ENCODE peak calls at places on chromosomes 12 and 14, in eight cellular contexts. G is HFF-Myc; R is ovary; X is GM06990; H is GM12865; Z is CD8-positive, alpha-beta T cell; L is lower lobe of right lung; D is pancreas. F is an unnamed sample.

GRCh38 chr14:85401396-85401795 is 128.5 kb upstream of the FLRT2 start:
- DNase-seq in D (no peak), R (no peak), L (no peak), G (no peak), H (no peak), Z (no peak), X (no peak), F (no peak)

GRCh38 chr12:116759783-116760581 is 21.9 kb downstream of the RNFT2 start:
- DNase-seq in Z (no peak), R (no peak), D (no peak), X (no peak), H (no peak), G (no peak), L (no peak), F (no peak)

GRCh38 chr12:48110691-48111315 is 4.9 kb upstream of the SENP1 start:
- DNase-seq in D (no peak), X (no peak), R (no peak), L (no peak), Z (no peak), G (no peak), H (no peak), F (peak; percentile 8)

GRCh38 chr14:54366726-54367707 is 29.8 kb upstream of the CDKN3 start:
- DNase-seq in H (peak; percentile 58), Z (peak; percentile 13), D (no peak), X (no peak), G (no peak), L (no peak), R (no peak), F (peak; percentile 49)

GRCh38 chr12:96033549-96034389 is 1.6 kb downstream of the LTA4H start:
- DNase-seq in R (no peak), H (no peak), D (no peak), L (no peak), G (no peak), Z (no peak), X (no peak), F (no peak)

GRCh38 chr12:20629414-20630156 is 65.5 kb upstream of the SLCO1C1 start:
- DNase-seq in L (no peak), Z (no peak), X (no peak), G (no peak), H (no peak), D (peak; percentile 25), R (peak; percentile 20), F (peak; percentile 32)

GRCh38 chr12:47307680-47308399 is 228.1 kb upstream of the AMIGO2 start:
- DNase-seq in Z (peak; percentile 32), R (no peak), L (no peak), H (peak; percentile 65), G (peak; percentile 36), D (no peak), X (peak; percentile 26), F (peak; percentile 80)

GRCh38 chr12:87756721-87757120 is 272.5 kb downstream of the C12orf50 start:
- DNase-seq in X (no peak), L (no peak), G (no peak), R (no peak), D (no peak), H (no peak), Z (no peak), F (no peak)

GRCh38 chr12:79706156-79706555 is 15.4 kb upstream of the PAWR start:
- DNase-seq in R (no peak), Z (no peak), H (no peak), L (no peak), X (no peak), D (no peak), G (no peak), F (peak; percentile 88)

GRCh38 chr12:48247181-48247966 is 44.3 kb upstream of the OR10AD1 start:
- DNase-seq in X (no peak), D (no peak), L (no peak), H (no peak), G (no peak), R (no peak), Z (no peak), F (no peak)

GRCh38 chr12:111429760-111430417 is 24.2 kb downstream of the SH2B3 start:
- DNase-seq in R (no peak), X (peak; percentile 74), Z (peak; percentile 59), D (no peak), L (no peak), H (peak; percentile 79), G (no peak), F (no peak)

GRCh38 chr12:62891805-62892549 is 43.0 kb downstream of the PPM1H start:
- DNase-seq in H (no peak), D (no peak), L (no peak), R (no peak), Z (no peak), G (no peak), X (no peak), F (no peak)

GRCh38 chr14:76772300-76773187 is 11.3 kb downstream of the VASH1 start:
- DNase-seq in X (no peak), G (no peak), H (no peak), R (peak; percentile 86), D (no peak), L (peak; percentile 83), Z (no peak), F (no peak)

GRCh38 chr12:121783771-121784170 is 9.7 kb downstream of the RHOF start:
- DNase-seq in X (no peak), L (no peak), G (no peak), Z (no peak), H (no peak), R (no peak), D (no peak), F (peak; percentile 84)

GRCh38 chr14:76917759-76918175 is 91.6 kb downstream of the LRRC74A start:
- DNase-seq in L (peak; percentile 71), X (no peak), H (no peak), G (no peak), Z (no peak), R (no peak), D (peak; percentile 70), F (no peak)

GRCh38 chr12:6552140-6552551 is 3.7 kb downstream of the IFFO1 start:
- DNase-seq in L (no peak), D (no peak), R (no peak), Z (no peak), H (no peak), X (no peak), G (no peak), F (no peak)
- H3K4me3 ChIP-seq in L (no peak overlapping the region), D (no peak overlapping the region), R (no peak overlapping the region), Z (no peak overlapping the region), H (no peak overlapping the region), X (no peak overlapping the region), G (peak overlapping the region; percentile 1), F (no peak overlapping the region)

GRCh38 chr14:105020815-105021655 is at the start of gene CDCA4:
- DNase-seq in H (peak; percentile 98), R (peak; percentile 97), L (peak; percentile 97), G (peak; percentile 76), X (peak; percentile 98), D (peak; percentile 98), Z (peak; percentile 98), F (peak; percentile 97)
- TF ChIP-seq CTCF in H (no peak), R (no peak), L (no peak), G (no peak), X (no peak), D (no peak), Z (no peak), F (no peak)

GRCh38 chr14:24160850-24161804 is at the start of gene IRF9:
- DNase-seq in Z (peak; percentile 95), D (peak; percentile 97), R (peak; percentile 96), H (peak; percentile 98), X (peak; percentile 90), L (peak; percentile 95), G (peak; percentile 94), F (peak; percentile 91)

GRCh38 chr14:24164591-24164991 is 3.5 kb downstream of the IRF9 start:
- DNase-seq in X (no peak), L (peak; percentile 42), Z (no peak), H (no peak), G (no peak), R (no peak), D (no peak), F (no peak)

GRCh38 chr14:24159777-24160498 is 1.1 kb upstream of the IRF9 start:
- DNase-seq in Z (no peak), H (no peak), L (peak; percentile 46), R (no peak), G (no peak), D (no peak), X (no peak), F (no peak)

GRCh38 chr14:24160499-24160849 is 591 bp upstream of the IRF9 start:
- DNase-seq in D (no peak), Z (no peak), X (no peak), R (no peak), G (no peak), L (no peak), H (no peak), F (no peak)

DNA sequence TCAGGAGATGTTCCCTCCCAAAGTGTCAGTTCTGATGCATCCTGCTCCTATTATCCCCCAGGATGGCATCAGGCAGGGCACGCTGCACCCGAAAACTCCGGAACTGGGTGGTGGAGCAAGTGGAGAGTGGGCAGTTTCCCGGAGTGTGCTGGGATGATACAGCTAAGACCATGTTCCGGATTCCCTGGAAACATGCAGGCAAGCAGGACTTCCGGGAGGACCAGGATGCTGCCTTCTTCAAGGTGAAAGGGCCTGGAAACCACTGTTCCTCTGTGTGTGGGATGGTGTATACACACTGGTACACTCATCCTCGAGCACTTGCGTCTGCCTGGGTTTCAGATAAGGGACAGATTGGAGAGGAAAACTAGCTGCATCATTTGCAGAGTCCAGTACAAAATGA is 1.0 kb downstream of the IRF9 start:
- DNase-seq in D (no peak), H (peak; percentile 42), L (peak; percentile 28), X (no peak), Z (no peak), R (no peak), G (no peak), F (no peak)
- H3K4me3 ChIP-seq in D (no peak overlapping the region), H (peak overlapping the region; percentile 97), L (peak overlapping the region; percentile 81), X (peak overlapping the region; percentile 96), Z (peak overlapping the region; percentile 80), R (peak overlapping the region; percentile 84), G (peak overlapping the region; percentile 51), F (peak overlapping the region; percentile 57)

DNA sequence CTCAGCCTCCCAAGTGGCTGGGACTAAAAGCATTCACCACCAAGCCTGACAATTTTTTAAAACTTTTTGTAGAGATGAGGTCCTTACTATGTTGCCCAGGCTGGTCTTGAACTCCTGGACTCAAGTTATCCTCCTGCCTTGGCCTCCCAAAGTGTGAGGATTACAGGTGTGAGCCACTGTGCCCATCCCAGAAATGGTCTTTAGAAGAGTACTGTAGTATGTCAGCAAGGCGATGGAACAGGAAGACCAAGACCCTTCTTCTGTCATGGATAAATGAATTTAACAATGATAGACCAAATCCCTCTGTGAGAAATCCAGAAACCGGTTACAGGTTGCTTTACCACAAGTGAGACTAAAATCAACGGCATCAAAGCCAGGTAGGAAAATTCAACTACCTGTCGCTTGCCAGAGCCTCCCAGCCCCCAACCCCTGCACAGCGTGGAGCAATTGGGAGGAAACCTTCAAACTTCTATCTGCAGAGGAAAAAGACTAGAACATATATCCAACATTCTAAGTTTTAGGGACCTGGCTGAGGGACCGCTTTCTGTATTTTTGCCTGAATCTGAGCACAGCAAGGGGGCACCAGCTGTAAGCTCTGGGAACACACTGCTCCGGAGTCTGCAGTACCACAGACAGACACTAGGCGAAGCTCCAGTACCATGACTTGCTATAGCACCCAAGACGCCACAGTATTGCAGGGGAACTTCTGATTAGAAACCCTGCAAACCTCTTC is 51.3 kb downstream of the CPSF6 start:
- DNase-seq in H (peak; percentile 90), L (peak; percentile 79), G (peak; percentile 75), Z (peak; percentile 64), X (no peak), D (peak; percentile 79), R (peak; percentile 44), F (peak; percentile 86)
- TF ChIP-seq CTCF in H (peak; percentile 99), L (peak; percentile 83), G (peak; percentile 97), Z (peak; percentile 92), X (peak; percentile 98), D (peak; percentile 98), R (no peak), F (peak; percentile 100)

F was measured in epithelial cell of esophagus.